ENCODE peak calls at places on chromosomes 16 and 17, in nine cellular contexts. One of them, this sample, is unnamed.

GRCh38 chr17:40415390-40415789 is 2.3 kb downstream of the TOP2A start:
- DNase-seq in effector memory CD4-positive, alpha-beta T cell: no peak
- DNase-seq in activated CD4-positive, alpha-beta T cell treated with anti-CD3 and anti-CD28 coated beads, Interleukin-2, amount 10 ng/mL, durations not matched to agents 7 days and 5 days: no peak
- DNase-seq in T-helper 1 cell: no peak
- DNase-seq in GM23248: peak; percentile 70
- DNase-seq in A549: peak; percentile 57
- DNase-seq in breast epithelium: no peak
- DNase-seq in iPS-NIHi11: peak; percentile 37
- DNase-seq in CD8-positive, alpha-beta T cell: no peak
- DNase-seq in this sample: peak; percentile 58

GRCh38 chr16:440627-441026 is 15.2 kb downstream of the RAB11FIP3 start:
- DNase-seq in effector memory CD4-positive, alpha-beta T cell: no peak
- DNase-seq in activated CD4-positive, alpha-beta T cell treated with anti-CD3 and anti-CD28 coated beads, Interleukin-2, amount 10 ng/mL, durations not matched to agents 7 days and 5 days: no peak
- DNase-seq in T-helper 1 cell: no peak
- DNase-seq in GM23248: no peak
- DNase-seq in A549: no peak
- DNase-seq in breast epithelium: no peak
- DNase-seq in iPS-NIHi11: no peak
- DNase-seq in CD8-positive, alpha-beta T cell: no peak
- DNase-seq in this sample: no peak

GRCh38 chr17:57356722-57357391 is 100.5 kb downstream of the MSI2 start:
- DNase-seq in effector memory CD4-positive, alpha-beta T cell: no peak
- DNase-seq in activated CD4-positive, alpha-beta T cell treated with anti-CD3 and anti-CD28 coated beads, Interleukin-2, amount 10 ng/mL, durations not matched to agents 7 days and 5 days: no peak
- DNase-seq in T-helper 1 cell: no peak
- DNase-seq in GM23248: no peak
- DNase-seq in A549: no peak
- DNase-seq in breast epithelium: no peak
- DNase-seq in iPS-NIHi11: no peak
- DNase-seq in CD8-positive, alpha-beta T cell: no peak
- DNase-seq in this sample: no peak

GRCh38 chr17:82400206-82400605 is 17.9 kb upstream of the HEXD start:
- DNase-seq in effector memory CD4-positive, alpha-beta T cell: no peak
- DNase-seq in activated CD4-positive, alpha-beta T cell treated with anti-CD3 and anti-CD28 coated beads, Interleukin-2, amount 10 ng/mL, durations not matched to agents 7 days and 5 days: no peak
- DNase-seq in T-helper 1 cell: no peak
- DNase-seq in GM23248: no peak
- DNase-seq in A549: no peak
- DNase-seq in breast epithelium: no peak
- DNase-seq in iPS-NIHi11: no peak
- DNase-seq in CD8-positive, alpha-beta T cell: no peak
- DNase-seq in this sample: no peak

GRCh38 chr17:17151055-17151454 is 55.1 kb downstream of the PLD6 start:
- DNase-seq in effector memory CD4-positive, alpha-beta T cell: no peak
- DNase-seq in activated CD4-positive, alpha-beta T cell treated with anti-CD3 and anti-CD28 coated beads, Interleukin-2, amount 10 ng/mL, durations not matched to agents 7 days and 5 days: no peak
- DNase-seq in T-helper 1 cell: no peak
- DNase-seq in GM23248: peak; percentile 93
- DNase-seq in A549: peak; percentile 52
- DNase-seq in breast epithelium: no peak
- DNase-seq in iPS-NIHi11: no peak
- DNase-seq in CD8-positive, alpha-beta T cell: no peak
- DNase-seq in this sample: no peak

GRCh38 chr16:7101054-7101453 is 231.6 kb upstream of the RBFOX1 start:
- DNase-seq in effector memory CD4-positive, alpha-beta T cell: no peak
- DNase-seq in activated CD4-positive, alpha-beta T cell treated with anti-CD3 and anti-CD28 coated beads, Interleukin-2, amount 10 ng/mL, durations not matched to agents 7 days and 5 days: no peak
- DNase-seq in T-helper 1 cell: no peak
- DNase-seq in GM23248: no peak
- DNase-seq in A549: no peak
- DNase-seq in breast epithelium: no peak
- DNase-seq in iPS-NIHi11: no peak
- DNase-seq in CD8-positive, alpha-beta T cell: no peak
- DNase-seq in this sample: no peak

GRCh38 chr17:30113213-30113612 is 3.4 kb upstream of the NSRP1 start:
- DNase-seq in effector memory CD4-positive, alpha-beta T cell: no peak
- DNase-seq in activated CD4-positive, alpha-beta T cell treated with anti-CD3 and anti-CD28 coated beads, Interleukin-2, amount 10 ng/mL, durations not matched to agents 7 days and 5 days: peak; percentile 21
- DNase-seq in T-helper 1 cell: no peak
- DNase-seq in GM23248: no peak
- DNase-seq in A549: peak; percentile 74
- DNase-seq in breast epithelium: no peak
- DNase-seq in iPS-NIHi11: no peak
- DNase-seq in CD8-positive, alpha-beta T cell: no peak
- DNase-seq in this sample: no peak

GRCh38 chr17:15981208-15981607 is 18.3 kb downstream of the ZSWIM7 start:
- DNase-seq in effector memory CD4-positive, alpha-beta T cell: no peak
- DNase-seq in activated CD4-positive, alpha-beta T cell treated with anti-CD3 and anti-CD28 coated beads, Interleukin-2, amount 10 ng/mL, durations not matched to agents 7 days and 5 days: no peak
- DNase-seq in T-helper 1 cell: no peak
- DNase-seq in GM23248: no peak
- DNase-seq in A549: no peak
- DNase-seq in breast epithelium: no peak
- DNase-seq in iPS-NIHi11: no peak
- DNase-seq in CD8-positive, alpha-beta T cell: no peak
- DNase-seq in this sample: no peak

GRCh38 chr17:50117202-50118040 is 12.5 kb downstream of the SAMD14 start:
- DNase-seq in effector memory CD4-positive, alpha-beta T cell: peak; percentile 31
- DNase-seq in activated CD4-positive, alpha-beta T cell treated with anti-CD3 and anti-CD28 coated beads, Interleukin-2, amount 10 ng/mL, durations not matched to agents 7 days and 5 days: peak; percentile 60
- DNase-seq in T-helper 1 cell: no peak
- DNase-seq in GM23248: peak; percentile 84
- DNase-seq in A549: peak; percentile 74
- DNase-seq in breast epithelium: peak; percentile 72
- DNase-seq in iPS-NIHi11: peak; percentile 83
- DNase-seq in CD8-positive, alpha-beta T cell: peak; percentile 35
- DNase-seq in this sample: peak; percentile 70

GRCh38 chr17:17084941-17085340 is 42.7 kb downstream of the MPRIP start:
- DNase-seq in effector memory CD4-positive, alpha-beta T cell: no peak
- DNase-seq in activated CD4-positive, alpha-beta T cell treated with anti-CD3 and anti-CD28 coated beads, Interleukin-2, amount 10 ng/mL, durations not matched to agents 7 days and 5 days: no peak
- DNase-seq in T-helper 1 cell: no peak
- DNase-seq in GM23248: no peak
- DNase-seq in A549: no peak
- DNase-seq in breast epithelium: no peak
- DNase-seq in iPS-NIHi11: no peak
- DNase-seq in CD8-positive, alpha-beta T cell: no peak
- DNase-seq in this sample: no peak

GRCh38 chr17:72812823-72813222 is 279.7 kb downstream of the SLC39A11 start:
- DNase-seq in effector memory CD4-positive, alpha-beta T cell: no peak
- DNase-seq in activated CD4-positive, alpha-beta T cell treated with anti-CD3 and anti-CD28 coated beads, Interleukin-2, amount 10 ng/mL, durations not matched to agents 7 days and 5 days: no peak
- DNase-seq in T-helper 1 cell: no peak
- DNase-seq in GM23248: peak; percentile 41
- DNase-seq in A549: no peak
- DNase-seq in breast epithelium: no peak
- DNase-seq in iPS-NIHi11: no peak
- DNase-seq in CD8-positive, alpha-beta T cell: no peak
- DNase-seq in this sample: no peak

GRCh38 chr17:48077555-48077954 is 23.7 kb downstream of the CBX1 start:
- DNase-seq in effector memory CD4-positive, alpha-beta T cell: no peak
- DNase-seq in activated CD4-positive, alpha-beta T cell treated with anti-CD3 and anti-CD28 coated beads, Interleukin-2, amount 10 ng/mL, durations not matched to agents 7 days and 5 days: no peak
- DNase-seq in T-helper 1 cell: no peak
- DNase-seq in GM23248: no peak
- DNase-seq in A549: no peak
- DNase-seq in breast epithelium: no peak
- DNase-seq in iPS-NIHi11: no peak
- DNase-seq in CD8-positive, alpha-beta T cell: no peak
- DNase-seq in this sample: no peak

GRCh38 chr16:17998550-17998949 is 338.0 kb downstream of the NPIPA8 start:
- DNase-seq in effector memory CD4-positive, alpha-beta T cell: no peak
- DNase-seq in activated CD4-positive, alpha-beta T cell treated with anti-CD3 and anti-CD28 coated beads, Interleukin-2, amount 10 ng/mL, durations not matched to agents 7 days and 5 days: no peak
- DNase-seq in T-helper 1 cell: no peak
- DNase-seq in GM23248: no peak
- DNase-seq in A549: no peak
- DNase-seq in breast epithelium: no peak
- DNase-seq in iPS-NIHi11: no peak
- DNase-seq in CD8-positive, alpha-beta T cell: no peak
- DNase-seq in this sample: no peak

GRCh38 chr16:15049581-15050180 is 6.2 kb downstream of the NTAN1 start:
- DNase-seq in effector memory CD4-positive, alpha-beta T cell: no peak
- DNase-seq in activated CD4-positive, alpha-beta T cell treated with anti-CD3 and anti-CD28 coated beads, Interleukin-2, amount 10 ng/mL, durations not matched to agents 7 days and 5 days: no peak
- DNase-seq in T-helper 1 cell: no peak
- DNase-seq in GM23248: no peak
- DNase-seq in A549: no peak
- DNase-seq in breast epithelium: no peak
- DNase-seq in iPS-NIHi11: no peak
- DNase-seq in CD8-positive, alpha-beta T cell: no peak
- DNase-seq in this sample: no peak

GRCh38 chr17:41702712-41703111 is 9.4 kb upstream of the GAST start:
- DNase-seq in effector memory CD4-positive, alpha-beta T cell: no peak
- DNase-seq in activated CD4-positive, alpha-beta T cell treated with anti-CD3 and anti-CD28 coated beads, Interleukin-2, amount 10 ng/mL, durations not matched to agents 7 days and 5 days: no peak
- DNase-seq in T-helper 1 cell: no peak
- DNase-seq in GM23248: no peak
- DNase-seq in A549: no peak
- DNase-seq in breast epithelium: no peak
- DNase-seq in iPS-NIHi11: no peak
- DNase-seq in CD8-positive, alpha-beta T cell: no peak
- DNase-seq in this sample: no peak

GRCh38 chr17:81158688-81159590 is 6.4 kb upstream of the PVALEF start:
- DNase-seq in effector memory CD4-positive, alpha-beta T cell: no peak
- DNase-seq in activated CD4-positive, alpha-beta T cell treated with anti-CD3 and anti-CD28 coated beads, Interleukin-2, amount 10 ng/mL, durations not matched to agents 7 days and 5 days: no peak
- DNase-seq in T-helper 1 cell: no peak
- DNase-seq in GM23248: no peak
- DNase-seq in A549: no peak
- DNase-seq in breast epithelium: no peak
- DNase-seq in iPS-NIHi11: no peak
- DNase-seq in CD8-positive, alpha-beta T cell: no peak
- DNase-seq in this sample: no peak

This sample was measured in naive thymus-derived CD4-positive, alpha-beta T cell.